ENCODE peak calls at places on chromosomes 13 and 19, in eight cellular contexts. H is AG04449; Z is RWPE2; W is RPMI7951; S is endothelial cell; N is A549; M is activated naive CD4-positive, alpha-beta T cell treated with anti-CD3 and anti-CD28 coated beads, Interleukin-2, amount 10 ng/mL, durations not matched to agents 7 days and 5 days; L is RKO. B is an unnamed sample.

GRCh38 chr13:97407540-97407939 is 26.4 kb upstream of the RAP2A start:
- DNase-seq in H (no peak), Z (no peak), W (no peak), S (no peak), N (no peak), M (no peak), L (no peak), B (no peak)

GRCh38 chr13:46396341-46396740 is 9.3 kb upstream of the RUBCNL start:
- DNase-seq in H (no peak), Z (no peak), W (no peak), S (no peak), N (no peak), M (no peak), L (peak), B (no peak)

GRCh38 chr13:47017476-47017875 is 120.6 kb upstream of the HTR2A start:
- DNase-seq in H (no peak), Z (no peak), W (no peak), S (no peak), N (no peak), M (no peak), L (no peak), B (no peak)

GRCh38 chr13:101140087-101140770 is 276.1 kb downstream of the NALCN start:
- DNase-seq in H (no peak), Z (no peak), W (no peak), S (no peak), N (no peak), M (no peak), L (no peak), B (no peak)

GRCh38 chr19:11377237-11377636 is 2.8 kb downstream of the SWSAP1 start:
- DNase-seq in H (peak), Z (no peak), W (peak), S (no peak), N (peak), M (peak), L (peak), B (no peak)

GRCh38 chr13:59635591-59635990 is 528.1 kb downstream of the DIAPH3 start:
- DNase-seq in H (no peak), Z (no peak), W (no peak), S (no peak), N (no peak), M (no peak), L (no peak), B (no peak)

GRCh38 chr19:47247308-47247990 is 8.9 kb upstream of the CCDC9 start:
- DNase-seq in H (no peak), Z (no peak), W (peak), S (peak), N (peak), M (peak), L (peak), B (no peak)

GRCh38 chr13:61954092-61954491 is 538.4 kb upstream of the PCDH20 start:
- DNase-seq in H (no peak), Z (no peak), W (peak), S (no peak), N (no peak), M (no peak), L (peak), B (no peak)

GRCh38 chr19:49801966-49802661 is 11.0 kb downstream of the FUZ start:
- DNase-seq in H (no peak), Z (peak), W (peak), S (no peak), N (no peak), M (no peak), L (no peak), B (no peak)

GRCh38 chr19:11798391-11799296 is at the start of gene ZNF491:
- DNase-seq in H (peak), Z (peak), W (peak), S (no peak), N (no peak), M (peak), L (peak), B (peak)

GRCh38 chr13:88472316-88472715 is 801.1 kb downstream of the SLITRK5 start:
- DNase-seq in H (no peak), Z (no peak), W (no peak), S (no peak), N (no peak), M (no peak), L (no peak), B (no peak)

GRCh38 chr13:37769078-37769477 is 100.5 kb downstream of the TRPC4 start:
- DNase-seq in H (no peak), Z (no peak), W (no peak), S (no peak), N (no peak), M (no peak), L (no peak), B (no peak)

GRCh38 chr13:103078145-103078544 is 11.9 kb upstream of the SLC10A2 start:
- DNase-seq in H (no peak), Z (no peak), W (no peak), S (no peak), N (no peak), M (no peak), L (no peak), B (no peak)

GRCh38 chr19:43782311-43782660 is 1.5 kb upstream of the KCNN4 start:
- DNase-seq in H (no peak), Z (no peak), W (no peak), S (no peak), N (no peak), M (no peak), L (no peak), B (no peak)

GRCh38 chr13:53001871-53002270 is 26.7 kb upstream of the OLFM4 start:
- DNase-seq in H (no peak), Z (no peak), W (no peak), S (no peak), N (no peak), M (no peak), L (no peak), B (no peak)

GRCh38 chr13:99313473-99313872 is 6.3 kb upstream of the GPR183 start:
- DNase-seq in H (no peak), Z (no peak), W (peak), S (peak), N (no peak), M (no peak), L (no peak), B (no peak)

GRCh38 chr13:95743192-95743591 is 66.3 kb downstream of the DNAJC3 start:
- DNase-seq in H (no peak), Z (no peak), W (no peak), S (no peak), N (no peak), M (no peak), L (no peak), B (no peak)

GRCh38 chr19:55686311-55687050 is 11.5 kb downstream of the EPN1 start:
- DNase-seq in H (no peak), Z (no peak), W (no peak), S (no peak), N (no peak), M (no peak), L (no peak), B (peak)

GRCh38 chr19:16263115-16263839 is 61.3 kb upstream of the KLF2 start:
- DNase-seq in H (no peak), Z (no peak), W (no peak), S (no peak), N (no peak), M (no peak), L (no peak), B (no peak)

GRCh38 chr19:7917292-7918061 is 2.7 kb upstream of the SNAPC2 start:
- DNase-seq in H (no peak), Z (no peak), W (no peak), S (peak), N (peak), M (peak), L (no peak), B (peak)

GRCh38 chr19:47190167-47190727 is 40.8 kb downstream of the BBC3 start:
- DNase-seq in H (peak), Z (no peak), W (peak), S (no peak), N (peak), M (peak), L (no peak), B (peak)

GRCh38 chr13:51689597-51689996 is 105.3 kb downstream of the WDFY2 start:
- DNase-seq in H (no peak), Z (no peak), W (peak), S (no peak), N (no peak), M (no peak), L (no peak), B (no peak)

GRCh38 chr13:26308836-26309235 is 54.9 kb downstream of the CDK8 start:
- DNase-seq in H (no peak), Z (no peak), W (no peak), S (no peak), N (no peak), M (no peak), L (no peak), B (no peak)

GRCh38 chr19:46999377-46999776 is 20.3 kb upstream of the NPAS1 start:
- DNase-seq in H (no peak), Z (no peak), W (no peak), S (no peak), N (no peak), M (no peak), L (no peak), B (no peak)

GRCh38 chr19:29191005-29191404 is 21.9 kb downstream of the UQCRFS1 start:
- DNase-seq in H (no peak), Z (no peak), W (no peak), S (no peak), N (no peak), M (no peak), L (no peak), B (no peak)

GRCh38 chr13:102190930-102191329 is 210.9 kb downstream of the FGF14 start:
- DNase-seq in H (no peak), Z (no peak), W (no peak), S (no peak), N (no peak), M (no peak), L (no peak), B (no peak)

GRCh38 chr13:109773276-109773675 is 13.1 kb downstream of the IRS2 start:
- DNase-seq in H (no peak), Z (no peak), W (no peak), S (no peak), N (no peak), M (no peak), L (peak), B (no peak)

GRCh38 chr13:102800145-102801041 is 1.5 kb downstream of the BIVM start:
- DNase-seq in H (no peak), Z (peak), W (peak), S (peak), N (peak), M (peak), L (peak), B (no peak)

GRCh38 chr19:11324079-11324661 is 15.3 kb downstream of the RAB3D start:
- DNase-seq in H (peak), Z (peak), W (peak), S (no peak), N (no peak), M (peak), L (no peak), B (no peak)

GRCh38 chr13:77034883-77035282 is 7.9 kb upstream of the FBXL3 start:
- DNase-seq in H (no peak), Z (no peak), W (peak), S (no peak), N (no peak), M (no peak), L (peak), B (no peak)

GRCh38 chr13:37621811-37622361 is 23.3 kb upstream of the POSTN start:
- DNase-seq in H (peak), Z (no peak), W (peak), S (no peak), N (no peak), M (no peak), L (no peak), B (no peak)

GRCh38 chr19:39542198-39542597 is 2.2 kb upstream of the EID2 start:
- DNase-seq in H (no peak), Z (no peak), W (no peak), S (peak), N (no peak), M (no peak), L (no peak), B (no peak)

GRCh38 chr13:60155978-60156377 is 7.8 kb downstream of the DIAPH3 start:
- DNase-seq in H (no peak), Z (no peak), W (no peak), S (no peak), N (no peak), M (no peak), L (peak), B (no peak)

GRCh38 chr13:24670927-24671326 is 9.3 kb upstream of the ATP12A start:
- DNase-seq in H (no peak), Z (no peak), W (peak), S (peak), N (peak), M (no peak), L (peak), B (no peak)

GRCh38 chr19:1067341-1068103 is 555 bp downstream of the ARHGAP45 start:
- DNase-seq in H (no peak), Z (no peak), W (no peak), S (no peak), N (no peak), M (no peak), L (no peak), B (no peak)

GRCh38 chr13:44283598-44283997 is 90.0 kb upstream of the SERP2 start:
- DNase-seq in H (no peak), Z (no peak), W (no peak), S (no peak), N (no peak), M (no peak), L (no peak), B (no peak)

GRCh38 chr19:4971424-4971793 is 2.5 kb downstream of the KDM4B start:
- DNase-seq in H (no peak), Z (no peak), W (peak), S (peak), N (no peak), M (peak), L (no peak), B (no peak)

GRCh38 chr19:50313812-50314536 is 15.2 kb downstream of the KCNC3 start:
- DNase-seq in H (no peak), Z (no peak), W (no peak), S (no peak), N (no peak), M (no peak), L (no peak), B (peak)

GRCh38 chr13:20796791-20797513 is 23.2 kb upstream of the EEF1AKMT1 start:
- DNase-seq in H (peak), Z (no peak), W (no peak), S (no peak), N (no peak), M (no peak), L (peak), B (no peak)